ENCODE peak calls at places on chromosomes 13 and 19, in four cellular contexts. R, E, S and P are unnamed samples.

GRCh38 chr19:16051254-16052025 is 24.9 kb upstream of the TPM4 start:
- DNase-seq in R (peak), E (no peak), S (no peak), P (no peak)

GRCh38 chr13:32802159-32802558 is 214.1 kb upstream of the KL start:
- DNase-seq in R (no peak), E (no peak), S (no peak), P (no peak)

GRCh38 chr13:64471916-64472315 is 2758.2 kb downstream of the PCDH9 start:
- DNase-seq in R (no peak), E (peak), S (peak), P (peak)

GRCh38 chr13:45269204-45269603 is 68.4 kb upstream of the KCTD4 start:
- DNase-seq in R (no peak), E (peak), S (peak), P (peak)

GRCh38 chr13:29817604-29818378 is 32.6 kb downstream of the UBL3 start:
- DNase-seq in R (no peak), E (no peak), S (peak), P (peak)

GRCh38 chr13:112132142-112132541 is 65.2 kb downstream of the SOX1 start:
- DNase-seq in R (no peak), E (no peak), S (no peak), P (no peak)

GRCh38 chr13:60538566-60538965 is 141.5 kb downstream of the TDRD3 start:
- DNase-seq in R (no peak), E (peak), S (no peak), P (no peak)

GRCh38 chr19:49863254-49863934 is 4.0 kb downstream of the PNKP start:
- DNase-seq in R (no peak), E (no peak), S (no peak), P (no peak)

GRCh38 chr19:45150731-45151725 is 9.8 kb downstream of the NKPD1 start:
- DNase-seq in R (no peak), E (no peak), S (no peak), P (no peak)

GRCh38 chr13:44212633-44213387 is 160.8 kb upstream of the SERP2 start:
- DNase-seq in R (no peak), E (peak), S (peak), P (peak)

GRCh38 chr19:23313196-23313595 is 63.0 kb upstream of the ZNF724 start:
- DNase-seq in R (no peak), E (no peak), S (no peak), P (no peak)

GRCh38 chr13:32881792-32882175 is 134.4 kb upstream of the KL start:
- DNase-seq in R (no peak), E (no peak), S (no peak), P (no peak)

GRCh38 chr19:5036733-5037681 is 68.1 kb downstream of the KDM4B start:
- DNase-seq in R (no peak), E (no peak), S (no peak), P (peak)

GRCh38 chr13:66915596-66916185 is 314.4 kb downstream of the PCDH9 start:
- DNase-seq in R (no peak), E (no peak), S (peak), P (peak)

GRCh38 chr19:507286-508203 is at the start of gene TPGS1:
- DNase-seq in R (peak), E (peak), S (peak), P (peak)

GRCh38 chr13:109154546-109154945 is 525.1 kb downstream of the MYO16 start:
- DNase-seq in R (no peak), E (peak), S (peak), P (no peak)

GRCh38 chr13:110453767-110454166 is 107.8 kb downstream of the RAB20 start:
- DNase-seq in R (no peak), E (no peak), S (no peak), P (no peak)

GRCh38 chr13:30125422-30126073 is 181.8 kb downstream of the KATNAL1 start:
- DNase-seq in R (no peak), E (no peak), S (peak), P (peak)

DNA sequence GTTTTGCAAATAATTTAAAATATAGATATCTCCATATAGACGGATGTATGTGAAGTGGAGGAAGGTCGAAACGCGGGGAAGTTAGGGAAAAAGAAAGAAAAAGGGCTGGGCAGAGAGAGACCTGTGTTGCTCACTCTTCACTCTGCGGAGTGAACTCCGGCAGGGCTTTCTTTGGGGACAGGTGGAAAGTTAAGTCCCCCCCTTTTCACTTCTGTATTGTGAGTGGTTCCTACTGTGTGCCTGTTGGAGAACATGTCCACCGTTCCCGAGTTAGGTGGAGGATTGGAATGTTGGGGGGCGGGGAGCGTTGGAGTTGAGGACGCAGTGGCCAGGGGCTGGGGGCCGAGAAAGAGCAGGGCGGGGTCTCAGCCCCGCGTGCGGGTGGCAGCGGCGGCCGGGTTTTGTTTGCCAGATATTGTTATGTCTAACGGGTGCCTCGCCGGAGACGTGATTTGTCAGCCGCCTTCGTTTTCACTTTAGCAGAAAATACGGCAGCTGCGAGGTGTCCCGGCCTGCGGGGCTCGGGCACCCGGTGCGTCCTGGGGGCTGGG is 145.0 kb upstream of the ZNF536 start:
- DNase-seq in R (no peak), E (peak), S (no peak), P (no peak)
- H3K18ac ChIP-seq in R (no peak), E (peak), S (no peak), P (no peak)

GRCh38 chr13:98065468-98065867 is 77.4 kb upstream of the FARP1 start:
- DNase-seq in R (no peak), E (peak), S (no peak), P (no peak)
- H3K18ac ChIP-seq in R (no peak), E (no peak), S (no peak), P (no peak)

GRCh38 chr13:91025442-91025841 is 322.0 kb upstream of the MIR17HG start:
- DNase-seq in R (no peak), E (no peak), S (no peak), P (no peak)

GRCh38 chr13:91017669-91018053 is 329.8 kb upstream of the MIR17HG start:
- DNase-seq in R (peak), E (peak), S (no peak), P (no peak)

GRCh38 chr13:91017031-91017668 is 330.3 kb upstream of the MIR17HG start:
- DNase-seq in R (peak), E (peak), S (peak), P (peak)

GRCh38 chr13:91024157-91024792 is 323.2 kb upstream of the MIR17HG start:
- DNase-seq in R (no peak), E (no peak), S (no peak), P (no peak)

DNA sequence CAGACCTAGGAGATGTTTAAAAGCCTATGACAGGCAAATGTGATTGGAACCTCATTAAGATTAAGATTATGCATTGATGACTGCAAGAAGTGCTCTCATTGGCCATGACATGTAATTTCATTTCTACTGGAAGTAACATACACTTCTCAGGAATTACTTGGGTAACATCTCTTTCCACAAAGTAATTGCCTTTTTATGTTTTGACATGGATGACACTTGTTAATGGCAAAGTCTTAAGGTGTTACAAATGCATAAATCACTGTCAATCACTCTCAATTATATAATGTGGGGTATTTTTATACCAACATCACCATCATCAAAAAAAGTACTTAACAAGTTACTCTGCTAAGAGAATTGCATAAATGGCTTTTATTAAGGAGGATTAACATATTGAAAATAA is 326.9 kb upstream of the MIR17HG start:
- DNase-seq in R (no peak), E (no peak), S (no peak), P (no peak)
- H3K18ac ChIP-seq in R (no peak), E (no peak), S (no peak), P (no peak)

GRCh38 chr13:99267927-99268326 is 9.7 kb upstream of the GPR18 start:
- DNase-seq in R (no peak), E (peak), S (no peak), P (no peak)
- H3K18ac ChIP-seq in R (no peak), E (no peak), S (no peak), P (no peak)

DNA sequence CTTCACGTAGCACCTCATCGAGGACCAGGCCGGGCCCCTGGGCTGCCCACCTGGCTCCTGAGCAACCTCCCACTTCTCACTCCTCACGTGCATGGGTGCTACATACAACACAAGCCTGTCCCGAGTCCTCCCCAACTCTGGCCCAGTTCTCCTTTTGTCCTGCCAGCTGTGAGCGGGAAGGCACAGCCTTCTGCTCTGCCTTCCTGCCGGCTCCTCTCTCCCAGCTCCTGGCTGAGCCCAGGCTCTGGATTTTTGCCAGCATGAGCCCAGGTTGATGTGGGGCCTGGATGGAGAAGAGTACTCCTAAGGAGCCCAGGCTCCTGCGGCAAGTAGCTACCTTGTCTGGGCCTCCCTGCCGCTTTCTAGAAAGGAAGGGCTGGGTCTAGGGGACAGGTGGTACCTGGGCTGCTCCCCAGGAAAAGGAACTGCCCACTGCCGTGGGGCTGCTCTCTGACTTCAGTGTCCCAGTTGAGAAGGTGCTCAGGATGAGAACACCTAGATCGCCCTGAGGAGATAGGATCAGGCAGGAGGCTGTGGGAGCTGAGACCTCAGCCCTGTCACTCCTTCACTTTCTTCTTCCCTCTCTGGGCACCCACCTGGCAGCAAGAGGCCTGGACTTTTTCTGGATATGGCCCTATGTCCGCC is 23.6 kb downstream of the LYL1 start:
- DNase-seq in R (no peak), E (no peak), S (no peak), P (no peak)
- H3K18ac ChIP-seq in R (no peak), E (no peak), S (peak), P (no peak)

DNA sequence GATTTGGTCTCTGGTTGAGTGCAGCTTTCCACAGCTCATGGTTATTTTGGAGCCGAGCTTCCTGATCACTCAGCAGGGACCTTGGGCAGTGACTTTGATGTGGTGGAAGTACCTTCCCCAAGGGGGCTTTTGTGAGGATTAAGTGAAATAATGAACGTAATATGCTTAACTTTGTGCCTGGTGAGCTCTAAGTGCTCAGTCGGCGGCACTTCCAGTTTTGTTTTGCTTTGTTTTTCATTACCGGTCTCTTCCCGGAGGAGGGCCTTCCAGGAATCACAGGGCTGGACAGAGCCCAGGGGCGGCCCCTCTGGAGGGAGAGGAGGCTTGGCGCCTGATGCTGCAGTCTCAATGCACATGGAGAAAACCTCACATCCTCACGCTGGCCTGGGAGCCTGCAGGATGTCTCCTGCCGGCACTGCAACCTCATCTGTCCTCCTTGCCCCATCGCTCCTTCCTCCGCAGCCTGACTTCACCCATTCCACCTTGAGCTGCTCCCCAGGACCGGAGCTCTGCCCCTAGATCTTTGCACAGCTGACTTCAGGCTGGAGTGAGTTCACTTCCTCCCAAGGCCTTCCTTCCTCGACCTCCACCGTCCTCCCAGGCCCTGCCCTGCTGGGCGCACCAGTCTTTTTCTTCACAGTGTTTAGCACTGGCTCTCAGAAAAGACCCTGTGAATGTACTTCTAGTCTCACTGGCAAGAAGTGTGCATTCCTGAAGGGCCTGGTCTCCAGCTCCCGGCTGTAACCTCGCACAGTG is 1.6 kb downstream of the PLEKHF1 start:
- DNase-seq in R (peak), E (peak), S (peak), P (peak)
- H3K18ac ChIP-seq in R (peak), E (no peak), S (peak), P (peak)

DNA sequence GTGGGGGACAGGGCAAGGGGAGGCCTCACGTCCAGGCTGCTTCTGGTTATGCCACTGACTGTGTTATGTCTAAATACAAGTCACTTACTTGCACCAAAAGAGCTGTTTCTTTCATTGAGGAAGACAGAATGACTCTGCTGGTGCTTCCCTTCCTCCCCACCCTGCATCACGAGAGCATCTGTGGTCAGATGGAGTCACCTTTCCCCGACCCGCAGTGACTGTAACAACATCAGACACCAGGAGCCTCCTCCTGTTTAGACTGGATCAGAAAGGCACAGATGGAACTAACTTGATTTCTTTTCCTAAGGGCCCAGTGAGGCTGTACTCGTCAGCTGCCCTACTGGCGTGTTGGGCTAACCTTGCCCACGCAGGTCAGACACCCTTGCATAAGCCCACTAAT is 90.3 kb upstream of the ZNF536 start:
- DNase-seq in R (no peak), E (no peak), S (no peak), P (no peak)
- H3K18ac ChIP-seq in R (no peak), E (no peak), S (no peak), P (no peak)

DNA sequence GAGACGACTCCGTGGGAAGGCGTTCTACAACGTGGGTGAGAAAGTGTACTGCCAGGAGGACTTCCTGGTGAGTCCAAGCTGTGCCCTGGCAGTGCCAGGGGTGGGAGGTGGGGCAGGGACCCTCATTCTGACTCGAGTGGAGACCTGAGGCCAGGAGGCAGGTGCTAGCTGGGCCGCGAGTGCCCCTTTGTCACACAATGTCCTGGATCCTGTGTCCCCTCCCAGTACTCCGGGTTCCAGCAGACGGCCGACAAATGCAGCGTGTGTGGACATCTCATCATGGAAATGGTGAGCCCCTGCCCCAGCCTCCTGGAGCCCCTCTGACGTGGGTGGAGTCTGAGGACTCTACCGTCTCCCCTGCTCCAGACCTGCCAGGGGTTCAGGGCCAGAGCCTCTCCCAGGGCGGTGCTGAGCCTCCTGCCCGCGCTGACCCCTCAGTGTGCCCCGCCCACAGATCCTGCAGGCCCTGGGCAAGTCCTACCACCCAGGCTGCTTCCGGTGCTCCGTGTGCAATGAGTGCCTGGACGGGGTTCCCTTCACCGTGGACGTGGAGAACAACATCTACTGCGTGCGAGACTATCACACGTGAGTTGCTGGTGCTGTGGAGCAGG is 11.6 kb downstream of the WTIP start:
- DNase-seq in R (no peak), E (no peak), S (no peak), P (no peak)
- H3K18ac ChIP-seq in R (no peak), E (no peak), S (no peak), P (no peak)

DNA sequence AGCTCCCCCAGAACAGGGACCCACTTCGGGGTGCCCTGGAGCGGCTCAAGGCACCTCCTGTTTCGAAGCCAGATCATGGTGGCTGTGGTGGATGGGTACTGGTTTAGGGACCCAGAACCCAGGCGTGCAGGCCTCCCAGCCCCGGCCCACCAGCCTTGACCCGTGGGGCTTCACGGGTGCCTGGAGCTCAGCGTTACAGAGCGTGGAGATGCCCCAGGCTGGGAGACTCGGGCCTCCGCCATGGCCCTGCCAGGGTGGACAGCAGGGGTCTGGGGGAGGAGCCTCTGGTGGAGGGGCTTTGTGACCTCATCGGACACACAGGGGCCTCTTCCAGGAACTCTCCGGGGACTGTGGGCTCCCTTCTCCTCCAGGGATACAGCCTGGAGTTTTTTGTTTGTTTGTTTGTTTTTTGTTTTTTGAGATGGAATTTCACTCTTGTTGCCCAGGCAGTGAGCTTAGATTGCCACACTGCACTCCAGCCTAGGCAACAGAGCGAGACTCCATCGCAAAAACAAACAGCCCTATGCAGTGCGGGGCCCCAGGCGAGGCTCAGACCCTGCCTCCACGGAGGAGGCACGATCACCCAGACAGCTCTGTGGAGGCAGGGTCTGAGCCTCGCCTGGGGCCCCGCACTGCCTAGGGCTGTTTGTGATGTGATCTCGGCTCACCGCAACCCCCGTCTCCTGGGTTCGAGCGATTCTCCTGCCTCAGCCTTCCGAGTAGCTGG is at the start of gene GARIN5B:
- DNase-seq in R (no peak), E (no peak), S (no peak), P (no peak)
- H3K18ac ChIP-seq in R (peak), E (no peak), S (no peak), P (no peak)